ENCODE peak calls at places on chromosomes 4 and X, in five cellular contexts. V is OCI-LY7, E is psoas muscle, O is fibroblast of lung, I is HepG2. K is an unnamed sample. For H3K4me1, the result is how much of the 10 kb centered on the place peaks cover.

GRCh38 chr4:25448379-25449109 is 71.5 kb downstream of the ANAPC4 start:
- DNase-seq in I (no peak), V (no peak), O (peak), E (no peak), K (peak)

GRCh38 chr4:56689231-56689630 is 8.1 kb upstream of the HOPX start:
- DNase-seq in O (no peak), V (no peak), E (no peak), I (no peak), K (no peak)

GRCh38 chr4:153115322-153116100 is 88.7 kb upstream of the TRIM2 start:
- DNase-seq in V (peak), I (peak), O (peak), E (no peak), K (peak)

GRCh38 chrX:131783555-131784338 is 239.4 kb upstream of the STK26 start:
- DNase-seq in O (peak), E (peak), I (no peak), V (no peak), K (no peak)

GRCh38 chr4:82748176-82748575 is 50.4 kb downstream of the SCD5 start:
- DNase-seq in E (no peak), V (no peak), I (no peak), O (peak), K (no peak)

GRCh38 chr4:13542577-13543042 is 1.7 kb downstream of the NKX3-2 start:
- DNase-seq in V (no peak), E (no peak), I (no peak), O (no peak), K (no peak)

GRCh38 chr4:180814875-180815417 is 1428.3 kb upstream of the TENM3 start:
- DNase-seq in O (no peak), V (no peak), I (no peak), E (no peak), K (no peak)

GRCh38 chr4:81221303-81222081 is 6.5 kb upstream of the PRKG2 start:
- DNase-seq in O (no peak), E (no peak), I (no peak), V (no peak), K (peak)

GRCh38 chr4:19694829-19695228 is 556.9 kb upstream of the SLIT2 start:
- DNase-seq in E (no peak), V (peak), O (no peak), I (no peak), K (no peak)

GRCh38 chrX:54926978-54927377 is 6.4 kb downstream of the TRO start:
- DNase-seq in I (no peak), V (no peak), O (no peak), E (no peak), K (no peak)

GRCh38 chrX:153818571-153819397 is 11.6 kb downstream of the PDZD4 start:
- DNase-seq in E (peak), I (no peak), O (no peak), V (no peak), K (peak)

GRCh38 chr4:74793757-74794340 is 474 bp downstream of the BTC start:
- DNase-seq in E (peak), I (peak), O (peak), V (no peak), K (peak)

GRCh38 chr4:3414421-3415279 is 27.1 kb upstream of the HGFAC start:
- DNase-seq in V (no peak), I (no peak), E (no peak), O (no peak), K (no peak)

GRCh38 chr4:34181311-34181808 is 2063.0 kb downstream of the ARAP2 start:
- DNase-seq in O (peak), I (no peak), E (no peak), V (no peak), K (peak)

GRCh38 chr4:83369825-83370639 is 35.4 kb upstream of the HPSE start:
- DNase-seq in O (peak), E (no peak), V (peak), I (peak), K (no peak)

DNA sequence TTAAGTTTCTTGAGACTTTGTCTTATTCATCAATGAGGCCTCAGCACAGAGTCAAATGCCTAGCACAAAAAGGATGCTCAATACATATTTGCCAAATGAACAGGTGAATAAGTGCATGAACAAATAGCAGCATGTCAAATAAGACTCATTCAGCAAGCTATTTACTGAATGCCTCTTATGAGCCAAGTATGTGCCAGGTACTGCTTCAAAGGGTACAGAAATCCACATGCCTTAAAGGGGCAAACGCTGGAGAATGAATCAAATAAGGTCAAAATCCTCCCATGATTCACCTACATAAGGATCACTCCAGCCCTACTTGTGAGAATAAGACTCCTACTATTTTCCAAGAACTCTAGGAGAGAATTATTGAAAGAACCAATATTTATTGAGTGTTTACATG is 260.2 kb upstream of the CPEB2 start:
- DNase-seq in I (no peak), E (no peak), V (no peak), O (no peak), K (no peak)
- H3K4me1 ChIP-seq in I (under half), E (under half), V (under half), O (under half), K (under half)

DNA sequence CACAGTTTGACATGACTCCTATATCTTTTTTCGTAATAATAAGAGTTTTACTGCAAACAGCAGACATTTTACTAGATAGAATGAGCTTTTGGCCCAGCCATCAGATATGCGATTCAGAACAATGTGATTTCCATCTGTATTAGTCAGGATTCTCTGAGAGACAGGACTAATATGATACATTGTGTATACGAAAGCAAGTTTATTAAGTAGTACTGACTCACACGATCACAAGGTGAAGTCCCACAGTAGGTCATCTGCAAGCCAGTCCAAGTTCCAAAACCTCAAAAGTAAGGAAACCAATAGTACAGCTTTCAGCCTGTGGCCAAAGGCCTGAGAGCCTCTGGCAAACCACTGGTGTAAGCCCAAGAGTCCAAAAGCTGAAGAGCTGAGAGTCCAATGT is 24.1 kb downstream of the CXCL8 start:
- DNase-seq in O (peak), V (no peak), E (no peak), I (no peak), K (peak)
- H3K4me1 ChIP-seq in O (under half), V (under half), E (under half), I (under half), K (under half)

GRCh38 chr4:158781963-158782362 is 13.1 kb downstream of the FNIP2 start:
- DNase-seq in V (no peak), E (no peak), O (no peak), I (no peak), K (no peak)
- H3K4me1 ChIP-seq in V (under half), E (half or more), O (under half), I (half or more), K (under half)

DNA sequence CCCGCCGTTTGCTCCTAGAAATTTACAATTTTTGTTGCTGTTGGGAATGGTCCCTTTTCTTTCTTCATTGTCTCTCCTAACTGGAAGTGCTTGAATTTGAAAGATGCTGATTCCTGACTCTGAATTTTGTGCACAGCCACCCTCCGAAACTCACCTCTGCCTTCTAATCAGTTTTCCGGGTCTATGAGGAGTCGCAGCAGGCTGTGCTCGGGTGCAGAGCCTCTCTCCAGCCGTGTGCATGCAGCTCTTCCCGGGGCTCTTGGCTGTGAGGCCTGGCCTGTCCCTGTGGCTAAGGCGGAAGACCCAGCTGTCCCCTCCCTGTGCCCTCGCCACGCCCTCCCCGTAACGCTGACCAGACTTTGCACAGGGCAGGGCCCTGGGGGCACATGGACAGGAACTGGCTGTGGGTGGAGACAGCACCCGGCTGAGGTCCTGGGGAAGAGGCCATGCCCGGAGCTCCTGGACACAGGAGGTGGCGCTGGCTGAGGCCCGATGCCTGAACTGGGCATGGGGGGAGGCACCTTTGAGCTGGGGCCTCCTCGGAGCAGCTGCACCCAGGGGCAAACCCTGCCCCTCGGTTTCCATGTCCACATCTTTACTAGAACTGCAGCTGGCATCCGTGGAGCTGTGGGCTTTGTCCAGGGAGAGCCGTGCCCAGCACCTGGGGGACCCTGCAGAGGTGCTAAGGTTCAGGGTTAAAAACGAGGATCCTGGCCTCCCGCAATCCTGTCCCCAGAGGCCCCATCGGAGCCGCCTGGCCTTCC is 32.6 kb upstream of the SPON2 start:
- DNase-seq in V (no peak), I (peak), O (no peak), E (peak), K (no peak)
- H3K4me1 ChIP-seq in V (under half), I (under half), O (under half), E (under half), K (under half)

GRCh38 chrX:40085714-40086113 is 12.0 kb downstream of the BCOR start:
- DNase-seq in V (no peak), O (no peak), E (no peak), I (no peak), K (no peak)

GRCh38 chrX:40083979-40084359 is 13.8 kb downstream of the BCOR start:
- DNase-seq in I (no peak), E (no peak), O (no peak), V (no peak), K (no peak)

GRCh38 chrX:40085086-40085551 is 12.6 kb downstream of the BCOR start:
- DNase-seq in E (no peak), I (no peak), V (no peak), O (peak), K (peak)

GRCh38 chrX:40083120-40083978 is 14.4 kb downstream of the BCOR start:
- DNase-seq in E (no peak), V (no peak), I (no peak), O (no peak), K (peak)

DNA sequence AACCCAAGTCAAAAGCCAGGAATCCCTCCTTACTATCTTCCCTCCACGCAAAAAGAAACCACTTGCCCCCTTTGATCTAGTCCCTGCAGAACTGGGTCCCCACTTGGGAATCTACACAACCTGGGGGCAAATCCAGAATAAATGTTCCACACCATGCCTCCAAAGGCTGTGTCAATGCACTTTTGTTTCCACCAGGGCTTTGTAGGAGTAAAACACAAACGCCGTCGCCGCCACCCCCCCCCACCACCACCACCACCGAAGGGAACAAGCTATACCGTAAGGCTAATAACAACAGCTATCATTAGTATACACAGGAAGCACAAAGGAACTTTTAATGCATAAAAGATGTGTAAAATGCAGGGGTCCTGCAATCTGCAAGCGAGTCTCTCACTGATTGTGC is 13.3 kb downstream of the BCOR start:
- DNase-seq in E (no peak), I (no peak), V (no peak), O (no peak), K (no peak)
- H3K4me1 ChIP-seq in E (under half), I (half or more), V (half or more), O (under half), K (under half)

DNA sequence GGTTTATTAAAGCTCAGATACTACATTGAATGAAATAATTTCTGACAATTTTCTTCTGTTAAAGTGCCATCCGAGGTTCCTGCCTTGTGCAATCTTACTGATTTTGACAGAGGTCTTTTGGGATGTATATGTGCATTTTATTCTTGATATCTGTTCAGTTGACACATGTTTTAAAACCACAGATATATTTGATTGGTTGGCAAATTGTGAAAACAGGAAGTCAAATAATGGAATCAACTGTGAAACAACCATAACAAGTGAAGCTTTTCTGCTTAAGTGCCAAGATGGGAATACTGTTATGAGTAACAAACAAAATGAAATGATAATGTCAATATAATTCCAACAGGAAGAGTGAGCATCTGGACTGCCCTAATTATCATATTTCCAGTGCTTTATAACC is 85.0 kb upstream of the TET2 start:
- DNase-seq in O (no peak), I (no peak), V (no peak), E (no peak), K (no peak)
- H3K4me1 ChIP-seq in O (under half), I (under half), V (under half), E (under half), K (under half)

GRCh38 chr4:5040839-5041238 is 10.4 kb upstream of the STK32B start:
- DNase-seq in I (no peak), V (no peak), O (no peak), E (no peak), K (no peak)
- H3K4me1 ChIP-seq in I (under half), V (under half), O (under half), E (under half), K (under half)